ENCODE peak calls at places on chromosomes 16 and 17, in eight cellular contexts. One of them, this sample, is unnamed.

GRCh38 chr16:80899804-80900592 is 95.6 kb upstream of the CDYL2 start:
- DNase-seq in brain microvascular endothelial cell: peak
- DNase-seq in HL-60: no peak
- DNase-seq in CD4-positive, alpha-beta memory T cell: no peak
- DNase-seq in SJSA1: no peak
- DNase-seq in CD8-positive, alpha-beta T cell: no peak
- DNase-seq in effector memory CD4-positive, alpha-beta T cell: no peak
- DNase-seq in left ventricle myocardium inferior: peak
- DNase-seq in this sample: peak

GRCh38 chr17:63491976-63492575 is 15.2 kb downstream of the ACE start:
- DNase-seq in effector memory CD4-positive, alpha-beta T cell: no peak
- DNase-seq in brain microvascular endothelial cell: no peak
- DNase-seq in HL-60: no peak
- DNase-seq in CD4-positive, alpha-beta memory T cell: no peak
- DNase-seq in SJSA1: no peak
- DNase-seq in CD8-positive, alpha-beta T cell: no peak
- DNase-seq in left ventricle myocardium inferior: no peak
- DNase-seq in this sample: no peak

GRCh38 chr17:80385046-80385445 is 29.9 kb upstream of the ENDOV start:
- DNase-seq in brain microvascular endothelial cell: no peak
- DNase-seq in effector memory CD4-positive, alpha-beta T cell: no peak
- DNase-seq in SJSA1: no peak
- DNase-seq in CD8-positive, alpha-beta T cell: no peak
- DNase-seq in left ventricle myocardium inferior: no peak
- DNase-seq in CD4-positive, alpha-beta memory T cell: no peak
- DNase-seq in HL-60: no peak
- DNase-seq in this sample: no peak

GRCh38 chr17:71071837-71072236 is 902.5 kb downstream of the KCNJ2 start:
- DNase-seq in effector memory CD4-positive, alpha-beta T cell: no peak
- DNase-seq in CD8-positive, alpha-beta T cell: no peak
- DNase-seq in brain microvascular endothelial cell: peak
- DNase-seq in left ventricle myocardium inferior: no peak
- DNase-seq in HL-60: no peak
- DNase-seq in SJSA1: peak
- DNase-seq in CD4-positive, alpha-beta memory T cell: no peak
- DNase-seq in this sample: no peak

GRCh38 chr17:30995347-30995746 is 24.5 kb downstream of the RNF135 start:
- DNase-seq in effector memory CD4-positive, alpha-beta T cell: no peak
- DNase-seq in brain microvascular endothelial cell: no peak
- DNase-seq in CD4-positive, alpha-beta memory T cell: no peak
- DNase-seq in CD8-positive, alpha-beta T cell: no peak
- DNase-seq in HL-60: no peak
- DNase-seq in SJSA1: no peak
- DNase-seq in left ventricle myocardium inferior: no peak
- DNase-seq in this sample: no peak

GRCh38 chr17:19376799-19377198 is 1.5 kb upstream of the MAPK7 start:
- DNase-seq in CD4-positive, alpha-beta memory T cell: no peak
- DNase-seq in brain microvascular endothelial cell: no peak
- DNase-seq in effector memory CD4-positive, alpha-beta T cell: no peak
- DNase-seq in left ventricle myocardium inferior: no peak
- DNase-seq in SJSA1: no peak
- DNase-seq in HL-60: no peak
- DNase-seq in CD8-positive, alpha-beta T cell: no peak
- DNase-seq in this sample: no peak

GRCh38 chr16:78994135-78994534 is 606.4 kb downstream of the MAF start:
- DNase-seq in CD8-positive, alpha-beta T cell: no peak
- DNase-seq in SJSA1: no peak
- DNase-seq in left ventricle myocardium inferior: no peak
- DNase-seq in HL-60: no peak
- DNase-seq in CD4-positive, alpha-beta memory T cell: no peak
- DNase-seq in brain microvascular endothelial cell: no peak
- DNase-seq in effector memory CD4-positive, alpha-beta T cell: no peak
- DNase-seq in this sample: no peak

GRCh38 chr16:23729503-23730424 is 16.7 kb upstream of the ERN2 start:
- DNase-seq in HL-60: peak
- DNase-seq in CD8-positive, alpha-beta T cell: no peak
- DNase-seq in CD4-positive, alpha-beta memory T cell: no peak
- DNase-seq in effector memory CD4-positive, alpha-beta T cell: no peak
- DNase-seq in SJSA1: no peak
- DNase-seq in left ventricle myocardium inferior: no peak
- DNase-seq in brain microvascular endothelial cell: peak
- DNase-seq in this sample: no peak

GRCh38 chr17:80246726-80247125 is 13.9 kb upstream of the RNF213 start:
- DNase-seq in brain microvascular endothelial cell: no peak
- DNase-seq in left ventricle myocardium inferior: no peak
- DNase-seq in SJSA1: no peak
- DNase-seq in CD4-positive, alpha-beta memory T cell: no peak
- DNase-seq in HL-60: no peak
- DNase-seq in effector memory CD4-positive, alpha-beta T cell: no peak
- DNase-seq in CD8-positive, alpha-beta T cell: no peak
- DNase-seq in this sample: no peak

GRCh38 chr17:14487068-14487467 is 186.2 kb downstream of the HS3ST3B1 start:
- DNase-seq in CD4-positive, alpha-beta memory T cell: no peak
- DNase-seq in SJSA1: no peak
- DNase-seq in effector memory CD4-positive, alpha-beta T cell: no peak
- DNase-seq in HL-60: no peak
- DNase-seq in left ventricle myocardium inferior: no peak
- DNase-seq in brain microvascular endothelial cell: no peak
- DNase-seq in CD8-positive, alpha-beta T cell: no peak
- DNase-seq in this sample: no peak

GRCh38 chr16:64132686-64133085 is 989.2 kb downstream of the CDH11 start:
- DNase-seq in HL-60: no peak
- DNase-seq in effector memory CD4-positive, alpha-beta T cell: no peak
- DNase-seq in SJSA1: no peak
- DNase-seq in CD8-positive, alpha-beta T cell: no peak
- DNase-seq in CD4-positive, alpha-beta memory T cell: no peak
- DNase-seq in brain microvascular endothelial cell: no peak
- DNase-seq in left ventricle myocardium inferior: no peak
- DNase-seq in this sample: no peak

GRCh38 chr17:32483451-32484019 is 3.3 kb upstream of the CDK5R1 start:
- DNase-seq in HL-60: peak
- DNase-seq in effector memory CD4-positive, alpha-beta T cell: no peak
- DNase-seq in brain microvascular endothelial cell: peak
- DNase-seq in CD4-positive, alpha-beta memory T cell: peak
- DNase-seq in CD8-positive, alpha-beta T cell: no peak
- DNase-seq in left ventricle myocardium inferior: peak
- DNase-seq in SJSA1: peak
- DNase-seq in this sample: peak

GRCh38 chr17:82215972-82216300 is 3.3 kb upstream of the CCDC57 start:
- DNase-seq in CD8-positive, alpha-beta T cell: no peak
- DNase-seq in effector memory CD4-positive, alpha-beta T cell: no peak
- DNase-seq in left ventricle myocardium inferior: no peak
- DNase-seq in brain microvascular endothelial cell: no peak
- DNase-seq in HL-60: no peak
- DNase-seq in CD4-positive, alpha-beta memory T cell: no peak
- DNase-seq in SJSA1: no peak
- DNase-seq in this sample: no peak

GRCh38 chr17:82215095-82215971 is 2.7 kb upstream of the CCDC57 start:
- DNase-seq in brain microvascular endothelial cell: no peak
- DNase-seq in effector memory CD4-positive, alpha-beta T cell: no peak
- DNase-seq in SJSA1: no peak
- DNase-seq in left ventricle myocardium inferior: no peak
- DNase-seq in HL-60: peak
- DNase-seq in CD8-positive, alpha-beta T cell: no peak
- DNase-seq in CD4-positive, alpha-beta memory T cell: no peak
- DNase-seq in this sample: no peak

GRCh38 chr17:82212331-82213250 is at the start of gene CCDC57:
- DNase-seq in HL-60: peak
- DNase-seq in brain microvascular endothelial cell: no peak
- DNase-seq in effector memory CD4-positive, alpha-beta T cell: no peak
- DNase-seq in left ventricle myocardium inferior: peak
- DNase-seq in CD8-positive, alpha-beta T cell: peak
- DNase-seq in CD4-positive, alpha-beta memory T cell: peak
- DNase-seq in SJSA1: peak
- DNase-seq in this sample: peak

GRCh38 chr17:82213251-82214011 is 789 bp upstream of the CCDC57 start:
- DNase-seq in effector memory CD4-positive, alpha-beta T cell: peak
- DNase-seq in CD4-positive, alpha-beta memory T cell: peak
- DNase-seq in SJSA1: peak
- DNase-seq in left ventricle myocardium inferior: no peak
- DNase-seq in HL-60: no peak
- DNase-seq in brain microvascular endothelial cell: peak
- DNase-seq in CD8-positive, alpha-beta T cell: no peak
- DNase-seq in this sample: peak

GRCh38 chr17:82214012-82214628 is 1.5 kb upstream of the CCDC57 start:
- DNase-seq in SJSA1: no peak
- DNase-seq in HL-60: no peak
- DNase-seq in effector memory CD4-positive, alpha-beta T cell: no peak
- DNase-seq in CD4-positive, alpha-beta memory T cell: no peak
- DNase-seq in brain microvascular endothelial cell: no peak
- DNase-seq in CD8-positive, alpha-beta T cell: no peak
- DNase-seq in left ventricle myocardium inferior: no peak
- DNase-seq in this sample: no peak
- H3K4me3 ChIP-seq in SJSA1: no peak
- H3K4me3 ChIP-seq in HL-60: no peak
- H3K4me3 ChIP-seq in effector memory CD4-positive, alpha-beta T cell: no peak
- H3K4me3 ChIP-seq in CD4-positive, alpha-beta memory T cell: no peak
- H3K4me3 ChIP-seq in brain microvascular endothelial cell: no peak
- H3K4me3 ChIP-seq in CD8-positive, alpha-beta T cell: no peak
- H3K4me3 ChIP-seq in left ventricle myocardium inferior: no peak
- H3K4me3 ChIP-seq in this sample: no peak

DNA sequence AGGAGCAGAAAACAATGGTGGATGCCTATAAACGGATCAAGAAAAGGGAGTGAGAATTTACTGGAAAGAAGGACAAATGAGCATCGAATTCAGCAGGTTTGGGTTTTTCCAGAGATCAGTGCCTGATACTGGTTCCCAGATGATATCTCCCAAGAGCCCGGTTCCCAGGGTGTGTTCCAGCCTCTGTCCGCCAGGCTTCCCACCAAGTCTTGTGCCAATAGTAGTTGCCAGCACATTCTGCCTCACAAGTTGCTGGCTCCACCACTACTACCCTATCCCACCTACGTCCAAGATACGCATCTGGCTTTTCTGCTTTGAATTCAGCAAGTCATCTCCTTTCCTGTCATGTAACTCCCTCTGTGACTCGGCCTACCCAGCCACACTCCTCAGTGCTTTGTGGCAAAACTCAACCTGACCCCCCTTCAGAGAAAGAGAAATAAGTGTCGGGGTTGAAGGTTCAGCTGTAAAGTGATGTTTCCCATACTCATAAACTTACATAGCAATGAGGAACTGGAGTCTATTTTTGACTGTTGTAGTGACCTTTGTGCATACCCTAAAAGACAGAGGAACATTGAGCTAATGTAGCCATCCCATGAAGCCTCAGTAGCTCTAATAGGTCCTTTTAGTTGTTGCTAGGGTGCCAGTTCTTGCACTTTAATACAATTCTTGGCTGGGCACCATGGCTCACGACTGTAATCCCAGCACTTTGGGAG is 277.0 kb downstream of the IRX3 start:
- DNase-seq in left ventricle myocardium inferior: no peak
- DNase-seq in SJSA1: no peak
- DNase-seq in brain microvascular endothelial cell: no peak
- DNase-seq in HL-60: no peak
- DNase-seq in CD8-positive, alpha-beta T cell: no peak
- DNase-seq in effector memory CD4-positive, alpha-beta T cell: no peak
- DNase-seq in CD4-positive, alpha-beta memory T cell: no peak
- DNase-seq in this sample: no peak
- H3K27ac ChIP-seq in left ventricle myocardium inferior: no peak
- H3K27ac ChIP-seq in SJSA1: no peak
- H3K27ac ChIP-seq in brain microvascular endothelial cell: no peak
- H3K27ac ChIP-seq in HL-60: no peak
- H3K27ac ChIP-seq in CD8-positive, alpha-beta T cell: no peak
- H3K27ac ChIP-seq in effector memory CD4-positive, alpha-beta T cell: no peak
- H3K27ac ChIP-seq in CD4-positive, alpha-beta memory T cell: no peak
- H3K27ac ChIP-seq in this sample: no peak

DNA sequence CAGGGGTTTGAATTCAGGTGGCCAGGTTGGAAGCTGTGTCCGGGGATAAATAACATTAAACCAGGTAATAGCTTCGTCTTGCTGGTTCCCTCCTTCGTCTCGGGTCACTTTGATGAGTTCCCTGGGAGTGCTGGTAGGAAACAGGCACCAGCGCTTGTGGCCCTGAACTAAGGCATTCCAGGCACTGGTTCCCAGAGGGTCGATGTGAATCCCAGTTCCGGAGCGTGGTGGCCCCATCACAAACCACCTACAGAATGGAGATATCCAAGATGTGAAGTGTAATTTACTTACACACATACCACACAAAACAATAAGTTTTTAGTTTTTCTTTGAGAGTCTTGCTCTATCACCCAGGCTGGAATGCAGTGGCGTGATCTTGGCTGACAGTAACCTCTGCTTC is 2.6 kb downstream of the JMJD6 start:
- DNase-seq in brain microvascular endothelial cell: no peak
- DNase-seq in left ventricle myocardium inferior: no peak
- DNase-seq in CD8-positive, alpha-beta T cell: no peak
- DNase-seq in effector memory CD4-positive, alpha-beta T cell: no peak
- DNase-seq in HL-60: no peak
- DNase-seq in CD4-positive, alpha-beta memory T cell: no peak
- DNase-seq in SJSA1: no peak
- DNase-seq in this sample: no peak
- H3K4me3 ChIP-seq in brain microvascular endothelial cell: no peak
- H3K4me3 ChIP-seq in left ventricle myocardium inferior: peak
- H3K4me3 ChIP-seq in CD8-positive, alpha-beta T cell: no peak
- H3K4me3 ChIP-seq in effector memory CD4-positive, alpha-beta T cell: no peak
- H3K4me3 ChIP-seq in HL-60: no peak
- H3K4me3 ChIP-seq in CD4-positive, alpha-beta memory T cell: no peak
- H3K4me3 ChIP-seq in SJSA1: no peak
- H3K4me3 ChIP-seq in this sample: no peak

GRCh38 chr17:545156-545555 is 169.5 kb downstream of the VPS53 start:
- DNase-seq in CD8-positive, alpha-beta T cell: no peak
- DNase-seq in effector memory CD4-positive, alpha-beta T cell: no peak
- DNase-seq in SJSA1: no peak
- DNase-seq in brain microvascular endothelial cell: no peak
- DNase-seq in HL-60: no peak
- DNase-seq in left ventricle myocardium inferior: no peak
- DNase-seq in CD4-positive, alpha-beta memory T cell: no peak
- DNase-seq in this sample: no peak

GRCh38 chr17:550041-550398 is 164.6 kb downstream of the VPS53 start:
- DNase-seq in effector memory CD4-positive, alpha-beta T cell: no peak
- DNase-seq in HL-60: no peak
- DNase-seq in CD4-positive, alpha-beta memory T cell: no peak
- DNase-seq in CD8-positive, alpha-beta T cell: no peak
- DNase-seq in SJSA1: no peak
- DNase-seq in left ventricle myocardium inferior: no peak
- DNase-seq in brain microvascular endothelial cell: no peak
- DNase-seq in this sample: no peak

GRCh38 chr17:549197-550040 is 165.2 kb downstream of the VPS53 start:
- DNase-seq in brain microvascular endothelial cell: no peak
- DNase-seq in effector memory CD4-positive, alpha-beta T cell: no peak
- DNase-seq in left ventricle myocardium inferior: no peak
- DNase-seq in SJSA1: peak
- DNase-seq in CD8-positive, alpha-beta T cell: no peak
- DNase-seq in HL-60: no peak
- DNase-seq in CD4-positive, alpha-beta memory T cell: no peak
- DNase-seq in this sample: no peak

GRCh38 chr17:542943-543342 is 171.7 kb downstream of the VPS53 start:
- DNase-seq in effector memory CD4-positive, alpha-beta T cell: no peak
- DNase-seq in SJSA1: no peak
- DNase-seq in HL-60: no peak
- DNase-seq in brain microvascular endothelial cell: no peak
- DNase-seq in left ventricle myocardium inferior: no peak
- DNase-seq in CD8-positive, alpha-beta T cell: no peak
- DNase-seq in CD4-positive, alpha-beta memory T cell: no peak
- DNase-seq in this sample: no peak

DNA sequence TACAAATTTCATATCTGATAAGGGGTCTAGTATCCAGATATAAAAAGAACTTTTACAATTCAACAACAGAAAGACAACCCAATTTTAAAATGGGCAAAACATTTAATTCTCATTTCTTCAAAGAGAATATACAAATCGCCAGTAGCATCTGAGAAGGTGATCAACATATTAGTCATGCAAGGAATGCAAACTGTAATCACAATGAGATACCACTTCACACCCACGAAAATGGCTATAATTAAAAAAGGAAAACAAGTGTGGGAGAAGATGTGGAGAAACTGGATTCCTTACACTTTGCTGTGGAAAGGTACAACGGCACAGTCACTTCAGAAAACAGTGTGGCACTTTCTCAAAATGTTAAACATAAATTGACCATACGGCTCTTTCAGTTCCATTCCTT is 168.2 kb downstream of the VPS53 start:
- DNase-seq in CD8-positive, alpha-beta T cell: no peak
- DNase-seq in CD4-positive, alpha-beta memory T cell: no peak
- DNase-seq in effector memory CD4-positive, alpha-beta T cell: no peak
- DNase-seq in SJSA1: no peak
- DNase-seq in HL-60: no peak
- DNase-seq in left ventricle myocardium inferior: no peak
- DNase-seq in brain microvascular endothelial cell: no peak
- DNase-seq in this sample: no peak
- H3K27ac ChIP-seq in CD8-positive, alpha-beta T cell: no peak
- H3K27ac ChIP-seq in CD4-positive, alpha-beta memory T cell: no peak
- H3K27ac ChIP-seq in effector memory CD4-positive, alpha-beta T cell: no peak
- H3K27ac ChIP-seq in SJSA1: no peak
- H3K27ac ChIP-seq in HL-60: no peak
- H3K27ac ChIP-seq in left ventricle myocardium inferior: no peak
- H3K27ac ChIP-seq in brain microvascular endothelial cell: no peak
- H3K27ac ChIP-seq in this sample: no peak

This sample was measured in dorsolateral prefrontal cortex.